ENCODE peak calls at places on chromosomes 11 and 22, in seven cellular contexts. One of them, this sample, is unnamed.

GRCh38 chr11:61700720-61701119 is 20.5 kb downstream of the DAGLA start:
- DNase-seq in WTC11: no peak
- DNase-seq in upper lobe of right lung: no peak
- DNase-seq in neural progenitor cell: no peak
- DNase-seq in BE2C: no peak
- DNase-seq in left ventricle myocardium inferior: no peak
- DNase-seq in AG04449: no peak
- DNase-seq in this sample: no peak

GRCh38 chr11:119371778-119372182 is 9.7 kb downstream of the USP2 start:
- DNase-seq in AG04449: no peak
- DNase-seq in left ventricle myocardium inferior: no peak
- DNase-seq in upper lobe of right lung: peak
- DNase-seq in BE2C: peak
- DNase-seq in WTC11: no peak
- DNase-seq in neural progenitor cell: no peak
- DNase-seq in this sample: no peak

GRCh38 chr11:16338397-16338796 is 17.9 kb downstream of the SOX6 start:
- DNase-seq in AG04449: no peak
- DNase-seq in left ventricle myocardium inferior: no peak
- DNase-seq in BE2C: no peak
- DNase-seq in neural progenitor cell: no peak
- DNase-seq in upper lobe of right lung: no peak
- DNase-seq in WTC11: no peak
- DNase-seq in this sample: no peak

GRCh38 chr11:2531277-2531986 is 86.6 kb downstream of the KCNQ1 start:
- DNase-seq in neural progenitor cell: peak
- DNase-seq in left ventricle myocardium inferior: peak
- DNase-seq in AG04449: no peak
- DNase-seq in BE2C: peak
- DNase-seq in upper lobe of right lung: peak
- DNase-seq in WTC11: peak
- DNase-seq in this sample: peak

GRCh38 chr11:88357323-88358039 is 19.9 kb upstream of the CTSC start:
- DNase-seq in left ventricle myocardium inferior: no peak
- DNase-seq in WTC11: no peak
- DNase-seq in neural progenitor cell: no peak
- DNase-seq in BE2C: no peak
- DNase-seq in AG04449: no peak
- DNase-seq in upper lobe of right lung: no peak
- DNase-seq in this sample: no peak

GRCh38 chr11:34650528-34650927 is 29.6 kb downstream of the EHF start:
- DNase-seq in AG04449: no peak
- DNase-seq in upper lobe of right lung: no peak
- DNase-seq in BE2C: no peak
- DNase-seq in left ventricle myocardium inferior: no peak
- DNase-seq in WTC11: no peak
- DNase-seq in neural progenitor cell: no peak
- DNase-seq in this sample: no peak

GRCh38 chr11:64728757-64729365 is 5.9 kb upstream of the NRXN2 start:
- DNase-seq in WTC11: no peak
- DNase-seq in BE2C: no peak
- DNase-seq in left ventricle myocardium inferior: no peak
- DNase-seq in neural progenitor cell: no peak
- DNase-seq in AG04449: no peak
- DNase-seq in upper lobe of right lung: peak
- DNase-seq in this sample: no peak

GRCh38 chr11:75078233-75078632 is 18.4 kb downstream of the OR2AT4 start:
- DNase-seq in BE2C: no peak
- DNase-seq in WTC11: no peak
- DNase-seq in left ventricle myocardium inferior: no peak
- DNase-seq in upper lobe of right lung: no peak
- DNase-seq in AG04449: no peak
- DNase-seq in neural progenitor cell: no peak
- DNase-seq in this sample: no peak

GRCh38 chr11:113440816-113441215 is 34.4 kb downstream of the DRD2 start:
- DNase-seq in neural progenitor cell: no peak
- DNase-seq in BE2C: no peak
- DNase-seq in WTC11: no peak
- DNase-seq in AG04449: no peak
- DNase-seq in left ventricle myocardium inferior: no peak
- DNase-seq in upper lobe of right lung: no peak
- DNase-seq in this sample: no peak

GRCh38 chr11:42595856-42596255 is 715.9 kb upstream of the API5 start:
- DNase-seq in upper lobe of right lung: no peak
- DNase-seq in AG04449: no peak
- DNase-seq in left ventricle myocardium inferior: no peak
- DNase-seq in neural progenitor cell: peak
- DNase-seq in BE2C: no peak
- DNase-seq in WTC11: no peak
- DNase-seq in this sample: no peak

GRCh38 chr11:65454311-65454695 is 31.7 kb downstream of the NEAT1 start:
- DNase-seq in BE2C: no peak
- DNase-seq in WTC11: no peak
- DNase-seq in upper lobe of right lung: no peak
- DNase-seq in AG04449: no peak
- DNase-seq in left ventricle myocardium inferior: no peak
- DNase-seq in neural progenitor cell: no peak
- DNase-seq in this sample: no peak

GRCh38 chr22:20484948-20485683 is 10.5 kb downstream of the KLHL22 start:
- DNase-seq in BE2C: no peak
- DNase-seq in AG04449: no peak
- DNase-seq in left ventricle myocardium inferior: no peak
- DNase-seq in neural progenitor cell: no peak
- DNase-seq in upper lobe of right lung: no peak
- DNase-seq in WTC11: no peak
- DNase-seq in this sample: no peak

GRCh38 chr11:23425379-23425778 is 565.1 kb upstream of the CCDC179 start:
- DNase-seq in AG04449: no peak
- DNase-seq in left ventricle myocardium inferior: no peak
- DNase-seq in neural progenitor cell: no peak
- DNase-seq in upper lobe of right lung: no peak
- DNase-seq in WTC11: no peak
- DNase-seq in BE2C: peak
- DNase-seq in this sample: no peak

GRCh38 chr22:38824587-38824986 is 19.2 kb downstream of the NPTXR start:
- DNase-seq in left ventricle myocardium inferior: peak
- DNase-seq in neural progenitor cell: peak
- DNase-seq in BE2C: no peak
- DNase-seq in AG04449: no peak
- DNase-seq in WTC11: peak
- DNase-seq in upper lobe of right lung: no peak
- DNase-seq in this sample: peak

GRCh38 chr11:60455531-60456042 is at the start of gene MS4A1:
- DNase-seq in left ventricle myocardium inferior: no peak
- DNase-seq in upper lobe of right lung: no peak
- DNase-seq in WTC11: no peak
- DNase-seq in neural progenitor cell: no peak
- DNase-seq in BE2C: no peak
- DNase-seq in AG04449: no peak
- DNase-seq in this sample: no peak

GRCh38 chr11:47979378-47980092 is 824 bp upstream of the PTPRJ start:
- DNase-seq in WTC11: peak
- DNase-seq in BE2C: no peak
- DNase-seq in neural progenitor cell: no peak
- DNase-seq in left ventricle myocardium inferior: no peak
- DNase-seq in AG04449: no peak
- DNase-seq in upper lobe of right lung: no peak
- DNase-seq in this sample: no peak

GRCh38 chr11:66875376-66875775 is 18.5 kb downstream of the LRFN4 start:
- DNase-seq in neural progenitor cell: no peak
- DNase-seq in WTC11: no peak
- DNase-seq in AG04449: no peak
- DNase-seq in upper lobe of right lung: no peak
- DNase-seq in left ventricle myocardium inferior: no peak
- DNase-seq in BE2C: no peak
- DNase-seq in this sample: no peak

GRCh38 chr11:8566613-8567210 is 27.3 kb downstream of the STK33 start:
- DNase-seq in left ventricle myocardium inferior: no peak
- DNase-seq in upper lobe of right lung: no peak
- DNase-seq in BE2C: no peak
- DNase-seq in neural progenitor cell: peak
- DNase-seq in WTC11: no peak
- DNase-seq in AG04449: no peak
- DNase-seq in this sample: no peak

GRCh38 chr22:46723882-46724281 is 14.2 kb downstream of the CERK start:
- DNase-seq in neural progenitor cell: no peak
- DNase-seq in BE2C: no peak
- DNase-seq in upper lobe of right lung: no peak
- DNase-seq in AG04449: no peak
- DNase-seq in left ventricle myocardium inferior: no peak
- DNase-seq in WTC11: no peak
- DNase-seq in this sample: no peak

GRCh38 chr11:114607753-114608459 is 12.3 kb upstream of the NXPE4 start:
- DNase-seq in WTC11: no peak
- DNase-seq in neural progenitor cell: no peak
- DNase-seq in AG04449: no peak
- DNase-seq in left ventricle myocardium inferior: no peak
- DNase-seq in upper lobe of right lung: no peak
- DNase-seq in BE2C: no peak
- DNase-seq in this sample: no peak

GRCh38 chr11:118265954-118266353 is 1.9 kb upstream of the MPZL2 start:
- DNase-seq in left ventricle myocardium inferior: peak
- DNase-seq in upper lobe of right lung: peak
- DNase-seq in BE2C: no peak
- DNase-seq in AG04449: no peak
- DNase-seq in neural progenitor cell: no peak
- DNase-seq in WTC11: no peak
- DNase-seq in this sample: no peak

GRCh38 chr11:61587541-61587941 is 6.7 kb upstream of the SYT7 start:
- DNase-seq in neural progenitor cell: peak
- DNase-seq in WTC11: peak
- DNase-seq in BE2C: no peak
- DNase-seq in left ventricle myocardium inferior: peak
- DNase-seq in AG04449: no peak
- DNase-seq in upper lobe of right lung: peak
- DNase-seq in this sample: no peak

GRCh38 chr11:126963603-126964353 is 36.8 kb downstream of the KIRREL3 start:
- DNase-seq in neural progenitor cell: no peak
- DNase-seq in AG04449: peak
- DNase-seq in upper lobe of right lung: no peak
- DNase-seq in left ventricle myocardium inferior: no peak
- DNase-seq in WTC11: no peak
- DNase-seq in BE2C: no peak
- DNase-seq in this sample: no peak

GRCh38 chr11:1275021-1275420 is 34.4 kb downstream of the TOLLIP start:
- DNase-seq in neural progenitor cell: no peak
- DNase-seq in WTC11: no peak
- DNase-seq in upper lobe of right lung: no peak
- DNase-seq in AG04449: no peak
- DNase-seq in BE2C: no peak
- DNase-seq in left ventricle myocardium inferior: no peak
- DNase-seq in this sample: no peak

GRCh38 chr22:48606684-48607307 is 1220.9 kb downstream of the BRD1 start:
- DNase-seq in WTC11: no peak
- DNase-seq in AG04449: no peak
- DNase-seq in upper lobe of right lung: no peak
- DNase-seq in left ventricle myocardium inferior: no peak
- DNase-seq in BE2C: no peak
- DNase-seq in neural progenitor cell: no peak
- DNase-seq in this sample: no peak

GRCh38 chr11:19447150-19447566 is 206.4 kb upstream of the E2F8 start:
- DNase-seq in AG04449: no peak
- DNase-seq in upper lobe of right lung: no peak
- DNase-seq in neural progenitor cell: no peak
- DNase-seq in left ventricle myocardium inferior: no peak
- DNase-seq in WTC11: no peak
- DNase-seq in BE2C: no peak
- DNase-seq in this sample: no peak

GRCh38 chr11:33970984-33971466 is 79.1 kb upstream of the LMO2 start:
- DNase-seq in neural progenitor cell: peak
- DNase-seq in WTC11: peak
- DNase-seq in upper lobe of right lung: no peak
- DNase-seq in left ventricle myocardium inferior: no peak
- DNase-seq in AG04449: no peak
- DNase-seq in BE2C: peak
- DNase-seq in this sample: peak

DNA sequence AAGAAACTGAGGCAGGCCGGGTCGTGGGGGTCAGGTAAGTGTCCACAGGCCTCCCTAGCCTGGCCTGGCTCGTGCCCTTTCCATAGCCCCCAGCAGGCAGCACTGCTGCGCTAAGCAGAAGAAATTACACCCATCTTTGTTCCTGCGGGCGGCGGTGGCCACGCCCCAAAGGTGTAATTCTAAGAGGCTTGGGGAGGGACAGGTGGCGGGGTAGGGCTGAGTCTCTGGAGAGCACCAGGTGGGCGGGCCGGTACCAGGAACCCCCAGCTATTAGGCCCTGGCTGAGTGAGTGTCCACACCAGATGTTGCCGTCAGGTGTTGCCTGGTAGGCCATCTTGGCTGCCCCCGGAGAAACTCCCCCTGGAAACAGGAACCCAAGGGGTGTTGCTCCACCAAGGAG is 12.3 kb upstream of the ARAP1 start:
- DNase-seq in BE2C: no peak
- DNase-seq in AG04449: no peak
- DNase-seq in left ventricle myocardium inferior: no peak
- DNase-seq in upper lobe of right lung: peak
- DNase-seq in neural progenitor cell: peak
- DNase-seq in WTC11: peak
- DNase-seq in this sample: no peak
- TF ChIP-seq CTCF in BE2C: no peak
- TF ChIP-seq CTCF in AG04449: no peak
- TF ChIP-seq CTCF in left ventricle myocardium inferior: no peak
- TF ChIP-seq CTCF in upper lobe of right lung: no peak
- TF ChIP-seq CTCF in neural progenitor cell: peak
- TF ChIP-seq CTCF in WTC11: no peak
- TF ChIP-seq CTCF in this sample: no peak

DNA sequence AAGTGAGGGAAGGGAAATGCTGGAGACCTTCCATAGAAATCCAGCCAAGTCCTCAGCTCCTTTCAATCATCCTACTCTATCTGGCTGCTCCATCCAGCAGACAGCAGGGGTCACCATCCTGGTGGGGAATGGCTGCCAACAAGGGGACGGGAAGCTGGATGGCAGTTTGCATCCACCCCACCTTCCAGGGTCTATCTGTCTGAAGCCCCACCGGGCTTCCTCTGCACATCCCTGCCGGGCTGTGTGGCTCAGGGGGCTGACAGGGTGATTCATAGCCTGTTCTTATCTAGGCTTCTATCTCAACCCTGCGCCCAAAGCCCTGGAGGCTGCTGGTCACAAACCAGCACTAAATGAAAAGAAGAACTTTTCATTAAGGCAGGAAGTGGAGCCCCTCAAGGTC is 1.1 kb downstream of the SYTL2 start:
- DNase-seq in WTC11: peak
- DNase-seq in AG04449: no peak
- DNase-seq in upper lobe of right lung: no peak
- DNase-seq in left ventricle myocardium inferior: no peak
- DNase-seq in neural progenitor cell: peak
- DNase-seq in BE2C: peak
- DNase-seq in this sample: peak
- TF ChIP-seq CTCF in WTC11: no peak
- TF ChIP-seq CTCF in AG04449: peak
- TF ChIP-seq CTCF in upper lobe of right lung: peak
- TF ChIP-seq CTCF in left ventricle myocardium inferior: no peak
- TF ChIP-seq CTCF in neural progenitor cell: peak
- TF ChIP-seq CTCF in BE2C: peak
- TF ChIP-seq CTCF in this sample: no peak

GRCh38 chr11:9757809-9758675 is 94.2 kb downstream of the SWAP70 start:
- DNase-seq in neural progenitor cell: peak
- DNase-seq in upper lobe of right lung: peak
- DNase-seq in left ventricle myocardium inferior: peak
- DNase-seq in WTC11: peak
- DNase-seq in BE2C: peak
- DNase-seq in AG04449: no peak
- DNase-seq in this sample: peak
- TF ChIP-seq CTCF in neural progenitor cell: peak
- TF ChIP-seq CTCF in upper lobe of right lung: peak
- TF ChIP-seq CTCF in left ventricle myocardium inferior: peak
- TF ChIP-seq CTCF in WTC11: peak
- TF ChIP-seq CTCF in BE2C: no peak
- TF ChIP-seq CTCF in AG04449: peak
- TF ChIP-seq CTCF in this sample: peak

GRCh38 chr11:132576706-132577105 is 955.6 kb downstream of the OPCML start:
- DNase-seq in BE2C: no peak
- DNase-seq in neural progenitor cell: peak
- DNase-seq in AG04449: peak
- DNase-seq in upper lobe of right lung: no peak
- DNase-seq in left ventricle myocardium inferior: no peak
- DNase-seq in WTC11: peak
- DNase-seq in this sample: no peak
- TF ChIP-seq CTCF in BE2C: no peak
- TF ChIP-seq CTCF in neural progenitor cell: no peak
- TF ChIP-seq CTCF in AG04449: no peak
- TF ChIP-seq CTCF in upper lobe of right lung: no peak
- TF ChIP-seq CTCF in left ventricle myocardium inferior: no peak
- TF ChIP-seq CTCF in WTC11: no peak
- TF ChIP-seq CTCF in this sample: no peak

This sample was measured in neural crest cell.